ENCODE peak calls at places on chromosomes 4 and X, in eight cellular contexts. G is H1, T is spleen, N is esophagus muscularis mucosa, O is HL-60, X is endothelial cell of umbilical vein, D is suprapubic skin, H is K562. R is an unnamed sample.

GRCh38 chr4:41550308-41550707 is 12.4 kb downstream of the LIMCH1 start:
- DNase-seq in G (no peak), O (no peak), X (peak; percentile 62), N (no peak), D (no peak), H (no peak), T (no peak), R (no peak)

GRCh38 chr4:109164011-109164410 is 138.4 kb downstream of the COL25A1 start:
- DNase-seq in H (no peak), X (no peak), T (no peak), N (no peak), G (no peak), O (no peak), D (no peak), R (no peak)

GRCh38 chr4:83082777-83083176 is 31.8 kb downstream of the PLAC8 start:
- DNase-seq in O (no peak), G (no peak), X (no peak), N (no peak), H (no peak), T (peak; percentile 79), D (no peak), R (no peak)

GRCh38 chr4:111678466-111678865 is 466.8 kb upstream of the FAM241A start:
- DNase-seq in H (no peak), O (no peak), D (no peak), G (no peak), T (no peak), X (peak; percentile 84), N (no peak), R (no peak)

GRCh38 chr4:189022441-189023035 is 883.3 kb downstream of the TRIML1 start:
- DNase-seq in T (no peak), O (no peak), H (no peak), G (no peak), D (no peak), N (no peak), X (no peak), R (no peak)

GRCh38 chr4:69713593-69713992 is 46.8 kb downstream of the SULT1B1 start:
- DNase-seq in N (no peak), H (no peak), O (peak; percentile 78), X (no peak), G (no peak), T (no peak), D (no peak), R (no peak)

GRCh38 chrX:85808217-85808616 is 239.1 kb downstream of the CHM start:
- DNase-seq in H (no peak), T (no peak), N (no peak), G (no peak), O (no peak), X (no peak), D (no peak), R (no peak)

GRCh38 chrX:30577362-30577961 is at the start of gene TASL:
- DNase-seq in X (no peak), N (no peak), H (no peak), T (no peak), O (peak; percentile 29), G (no peak), D (no peak), R (peak; percentile 13)

GRCh38 chrX:122572461-122572860 is 611.6 kb upstream of the GRIA3 start:
- DNase-seq in G (no peak), N (no peak), X (no peak), T (no peak), D (no peak), O (no peak), H (no peak), R (no peak)

GRCh38 chr4:157128395-157128794 is 52.4 kb downstream of the GLRB start:
- DNase-seq in O (no peak), X (peak; percentile 74), D (no peak), T (no peak), N (no peak), G (no peak), H (no peak), R (no peak)

GRCh38 chr4:149790172-149790907 is 25.3 kb downstream of the IQCM start:
- DNase-seq in G (no peak), N (no peak), D (no peak), X (no peak), O (no peak), T (no peak), H (no peak), R (no peak)

GRCh38 chr4:23962462-23962861 is 72.6 kb upstream of the PPARGC1A start:
- DNase-seq in N (no peak), O (no peak), D (no peak), G (no peak), H (no peak), T (no peak), X (no peak), R (no peak)

GRCh38 chr4:88353324-88353723 is 25.3 kb upstream of the HERC6 start:
- DNase-seq in N (no peak), H (no peak), G (no peak), X (peak; percentile 6), D (no peak), O (no peak), T (no peak), R (no peak)

GRCh38 chrX:15349046-15349445 is 13.7 kb upstream of the PIGA start:
- DNase-seq in D (no peak), G (no peak), O (no peak), X (peak; percentile 64), N (no peak), H (peak; percentile 15), T (no peak), R (no peak)

GRCh38 chrX:72037601-72038000 is 94.1 kb downstream of the RTL5 start:
- DNase-seq in O (no peak), G (no peak), T (no peak), D (no peak), X (no peak), N (no peak), H (no peak), R (no peak)

GRCh38 chr4:43132010-43132582 is 239.6 kb downstream of the GRXCR1 start:
- DNase-seq in G (peak; percentile 80), X (peak; percentile 33), N (no peak), H (peak; percentile 31), D (no peak), T (peak; percentile 76), O (peak; percentile 1), R (peak; percentile 1)

GRCh38 chr4:102447413-102447812 is 53.7 kb upstream of the NFKB1 start:
- DNase-seq in T (no peak), O (no peak), X (no peak), H (no peak), G (no peak), N (no peak), D (no peak), R (no peak)

GRCh38 chr4:122882830-122883229 is 39.6 kb downstream of the NUDT6 start:
- DNase-seq in N (no peak), D (no peak), H (no peak), G (no peak), O (no peak), T (no peak), X (no peak), R (no peak)

GRCh38 chr4:121728066-121728465 is 31.3 kb upstream of the ANXA5 start:
- DNase-seq in O (no peak), D (no peak), N (no peak), X (no peak), T (no peak), H (no peak), G (no peak), R (no peak)

GRCh38 chrX:20606831-20607230 is 340.1 kb upstream of the RPS6KA3 start:
- DNase-seq in O (no peak), T (no peak), N (no peak), H (no peak), G (no peak), D (no peak), X (no peak), R (no peak)

GRCh38 chr4:6940744-6941137 is 31.1 kb downstream of the TBC1D14 start:
- DNase-seq in G (no peak), H (no peak), D (no peak), X (no peak), O (no peak), N (no peak), T (peak; percentile 1), R (no peak)

GRCh38 chr4:158826882-158827281 is 58.1 kb downstream of the FNIP2 start:
- DNase-seq in O (no peak), N (no peak), G (no peak), D (no peak), H (no peak), T (no peak), X (peak; percentile 68), R (no peak)
- TF ChIP-seq POLR2AphosphoS5 in O (no peak), N (no peak), G (no peak), D (no peak), H (no peak), T (no peak), X (peak; percentile 46), R (no peak)

GRCh38 chrX:74420194-74421035 is 878 bp upstream of the SLC16A2 start:
- DNase-seq in N (no peak), G (peak; percentile 68), T (peak; percentile 82), D (peak; percentile 76), H (no peak), O (no peak), X (peak; percentile 42), R (no peak)
- TF ChIP-seq POLR2AphosphoS5 in N (no peak), G (no peak), T (no peak), D (no peak), H (no peak), O (no peak), X (no peak), R (no peak)

GRCh38 chr4:87119965-87120364 is 100.5 kb downstream of the KLHL8 start:
- DNase-seq in N (no peak), D (no peak), T (no peak), X (no peak), O (no peak), H (no peak), G (no peak), R (no peak)
- TF ChIP-seq POLR2AphosphoS5 in N (no peak), D (no peak), T (no peak), X (no peak), O (no peak), H (no peak), G (no peak), R (no peak)

DNA sequence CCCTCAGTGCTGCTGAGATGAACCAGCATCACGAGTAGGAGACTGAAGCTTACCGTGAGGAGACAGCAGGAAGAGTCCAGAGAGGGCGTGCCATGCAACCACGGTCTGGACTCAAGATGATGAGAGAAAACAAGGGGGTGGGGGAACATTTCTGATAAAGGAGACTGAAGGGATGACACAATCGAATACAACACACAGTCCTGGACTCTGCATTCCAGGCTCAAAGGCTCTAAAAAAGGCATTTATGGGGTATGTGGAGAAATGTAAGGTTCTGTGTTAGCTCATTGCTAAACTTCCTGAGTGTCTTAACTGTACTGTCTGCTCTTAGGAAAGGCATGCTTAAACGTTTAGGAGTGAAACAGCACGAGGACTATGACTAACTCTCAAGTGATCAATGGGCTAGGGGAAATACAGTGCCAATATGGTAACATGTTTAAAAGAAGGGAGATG is 20.6 kb upstream of the IRAK1 start:
- DNase-seq in D (no peak), X (peak; percentile 11), H (no peak), N (no peak), O (peak; percentile 57), T (no peak), G (no peak), R (no peak)
- TF ChIP-seq POLR2AphosphoS5 in D (no peak), X (no peak), H (no peak), N (no peak), O (no peak), T (no peak), G (no peak), R (no peak)

GRCh38 chr4:152989554-152989970 is 53.4 kb downstream of the FHDC1 start:
- DNase-seq in H (no peak), O (no peak), T (no peak), N (no peak), G (no peak), D (no peak), X (no peak), R (no peak)
- TF ChIP-seq POLR2AphosphoS5 in H (no peak), O (no peak), T (no peak), N (no peak), G (no peak), D (no peak), X (no peak), R (no peak)

R was measured in GM12892.